ENCODE peak calls at places on chromosome 7, in ten cellular contexts. V is gastrocnemius medialis, N is fibroblast of lung, X is GM12878, W is ascending aorta, U is endothelial cell of umbilical vein, D is heart left ventricle, Z is psoas muscle, T is Panc1, P is transverse colon. S is an unnamed sample.

GRCh38 chr7:104415700-104416099 is 87.3 kb downstream of the LHFPL3 start:
- DNase-seq in D (no peak), P (no peak), U (no peak), V (no peak), Z (no peak), X (no peak), T (no peak), N (no peak), W (no peak), S (peak; percentile 19)

GRCh38 chr7:139044813-139045794 is 9.3 kb upstream of the ZC3HAV1L start:
- DNase-seq in U (no peak), Z (no peak), X (no peak), N (no peak), T (no peak), D (no peak), V (no peak), P (no peak), W (no peak), S (no peak)

GRCh38 chr7:46450425-46450824 is 529.4 kb upstream of the IGFBP3 start:
- DNase-seq in P (no peak), Z (no peak), N (no peak), X (no peak), T (no peak), U (no peak), D (no peak), V (no peak), W (no peak), S (no peak)

GRCh38 chr7:12553421-12553820 is 17.1 kb upstream of the SCIN start:
- DNase-seq in Z (no peak), N (no peak), D (no peak), T (no peak), U (no peak), V (no peak), P (no peak), W (no peak), X (no peak), S (no peak)

GRCh38 chr7:36055207-36055606 is 97.8 kb upstream of the EEPD1 start:
- DNase-seq in T (no peak), X (no peak), D (no peak), N (no peak), U (no peak), Z (no peak), W (no peak), P (no peak), V (no peak), S (no peak)

GRCh38 chr7:112908106-112908505 is 117.9 kb upstream of the TMEM168 start:
- DNase-seq in U (no peak), V (no peak), X (no peak), W (no peak), P (no peak), D (no peak), T (no peak), N (no peak), Z (no peak), S (no peak)

GRCh38 chr7:141198191-141198958 is 124.5 kb downstream of the TMEM178B start:
- DNase-seq in W (no peak), Z (no peak), T (no peak), U (no peak), P (no peak), V (no peak), D (no peak), X (no peak), N (no peak), S (no peak)

GRCh38 chr7:140049339-140050024 is 13.3 kb downstream of the PARP12 start:
- DNase-seq in P (peak; percentile 44), Z (no peak), D (no peak), X (no peak), N (no peak), V (no peak), T (no peak), W (no peak), U (peak; percentile 88), S (no peak)

GRCh38 chr7:47336178-47337020 is 245.5 kb downstream of the TNS3 start:
- DNase-seq in U (no peak), V (peak; percentile 79), N (peak; percentile 83), P (no peak), Z (peak; percentile 58), W (peak; percentile 88), T (no peak), X (no peak), D (peak; percentile 80), S (no peak)

GRCh38 chr7:97009753-97010732 is 4.7 kb downstream of the DLX6 start:
- DNase-seq in Z (no peak), W (no peak), X (no peak), P (no peak), U (no peak), N (no peak), V (no peak), D (no peak), T (no peak), S (no peak)

GRCh38 chr7:138259675-138260074 is 183.4 kb downstream of the AKR1D1 start:
- DNase-seq in T (no peak), V (no peak), X (no peak), Z (no peak), U (no peak), W (no peak), N (no peak), D (no peak), P (no peak), S (no peak)

GRCh38 chr7:152090739-152091138 is 65.3 kb downstream of the GALNT11 start:
- DNase-seq in V (no peak), D (no peak), U (no peak), T (no peak), X (no peak), W (no peak), Z (no peak), P (no peak), N (no peak), S (no peak)

GRCh38 chr7:19290936-19291335 is 145.7 kb upstream of the FERD3L start:
- DNase-seq in U (no peak), X (no peak), T (no peak), D (no peak), Z (no peak), W (no peak), P (no peak), V (no peak), N (no peak), S (no peak)

GRCh38 chr7:55157347-55158105 is 138.7 kb downstream of the EGFR start:
- DNase-seq in D (peak; percentile 36), W (no peak), V (no peak), N (peak; percentile 51), P (no peak), T (no peak), U (no peak), Z (no peak), X (no peak), S (no peak)

DNA sequence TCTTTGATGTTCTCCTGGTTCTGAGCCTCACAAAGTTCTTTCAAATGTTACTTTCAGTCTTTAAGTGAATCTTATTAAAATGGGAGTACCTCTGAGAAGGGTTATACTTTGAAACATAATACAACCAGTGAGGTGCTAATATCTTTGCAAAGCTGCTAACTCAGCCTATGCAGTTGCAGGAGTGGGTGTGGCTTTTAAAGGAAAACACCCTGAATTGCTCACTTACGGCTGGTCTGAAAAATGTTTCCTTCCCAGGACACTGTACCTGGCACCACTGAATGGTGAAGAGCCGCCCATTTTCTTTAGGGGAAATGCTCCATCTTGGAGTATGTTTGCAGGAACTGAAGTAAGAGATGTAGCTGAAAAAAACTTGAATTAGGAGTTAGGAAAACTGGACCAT is 130.9 kb downstream of the CHN2 start:
- DNase-seq in V (no peak), T (no peak), Z (no peak), P (no peak), W (no peak), D (no peak), U (no peak), N (no peak), X (no peak), S (no peak)
- H3K27me3 ChIP-seq in V (no peaks in the 10 kb centered on the region), T (peaks cover 36% of the 10 kb centered on the region), Z (no peaks in the 10 kb centered on the region), P (no peaks in the 10 kb centered on the region), W (no peaks in the 10 kb centered on the region), D (no peaks in the 10 kb centered on the region), U (peaks cover 2% of the 10 kb centered on the region), N (no peaks in the 10 kb centered on the region), X (no peaks in the 10 kb centered on the region), S (no peaks in the 10 kb centered on the region)

GRCh38 chr7:117122536-117122935 is 169.2 kb downstream of the ST7 start:
- DNase-seq in N (no peak), D (no peak), V (no peak), U (no peak), Z (no peak), P (no peak), X (no peak), T (no peak), W (no peak), S (no peak)

GRCh38 chr7:117117172-117117571 is 163.9 kb downstream of the ST7 start:
- DNase-seq in T (no peak), V (no peak), D (no peak), P (no peak), W (no peak), N (no peak), U (no peak), Z (no peak), X (no peak), S (no peak)

GRCh38 chr7:117116221-117116620 is 162.9 kb downstream of the ST7 start:
- DNase-seq in Z (no peak), N (no peak), T (no peak), X (no peak), W (no peak), P (no peak), D (no peak), U (no peak), V (no peak), S (no peak)

GRCh38 chr7:117119192-117119924 is 166.1 kb downstream of the ST7 start:
- DNase-seq in U (peak; percentile 84), X (peak; percentile 33), V (peak; percentile 43), D (peak; percentile 81), N (peak; percentile 82), W (peak; percentile 91), P (peak; percentile 81), Z (peak; percentile 77), T (peak; percentile 69), S (peak; percentile 72)

GRCh38 chr7:117118579-117119180 is 165.4 kb downstream of the ST7 start:
- DNase-seq in D (no peak), P (no peak), N (no peak), V (no peak), T (no peak), W (no peak), Z (no peak), X (no peak), U (peak; percentile 90), S (no peak)
- H3K36me3 ChIP-seq in D (no peaks in the 10 kb centered on the region), P (no peaks in the 10 kb centered on the region), N (no peaks in the 10 kb centered on the region), V (no peaks in the 10 kb centered on the region), T (no peaks in the 10 kb centered on the region), W (no peaks in the 10 kb centered on the region), Z (no peaks in the 10 kb centered on the region), X (peaks cover 5% of the 10 kb centered on the region), U (no peaks in the 10 kb centered on the region), S (no peaks in the 10 kb centered on the region)

GRCh38 chr7:130917669-130918128 is 183.7 kb upstream of the KLF14 start:
- DNase-seq in N (peak; percentile 69), Z (no peak), U (peak; percentile 76), W (no peak), D (no peak), V (no peak), X (no peak), P (no peak), T (no peak), S (no peak)
- H3K27ac ChIP-seq in N (peak overlapping the region; percentile 89), Z (peak overlapping the region; percentile 94), U (peak overlapping the region; percentile 67), W (peak overlapping the region; percentile 94), D (no peak overlapping the region), V (peak overlapping the region; percentile 97), X (peak overlapping the region; percentile 34), P (peak overlapping the region; percentile 94), T (peak overlapping the region; percentile 100), S (no peak overlapping the region)

DNA sequence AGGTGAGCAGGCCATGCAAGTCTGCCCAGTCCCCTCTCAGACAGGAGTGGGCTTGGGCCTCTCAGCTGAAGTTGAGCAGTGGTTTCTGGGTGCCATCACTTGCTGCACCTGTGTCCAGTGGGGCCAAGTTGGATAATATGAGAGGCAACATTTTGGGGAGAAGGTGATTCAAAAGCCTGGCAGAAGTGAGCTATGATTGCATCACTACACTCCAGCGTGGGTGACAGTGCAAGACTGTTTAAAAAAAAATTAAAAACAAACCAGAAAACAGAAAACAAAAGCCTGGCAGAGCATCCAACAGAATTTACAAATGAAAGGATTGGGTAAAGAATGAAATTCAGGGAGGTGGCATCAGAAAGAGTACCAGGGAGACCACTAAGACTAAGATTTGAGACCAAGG is 121.5 kb upstream of the LAMB4 start:
- DNase-seq in Z (no peak), V (no peak), P (no peak), N (no peak), W (no peak), U (no peak), X (no peak), T (no peak), D (no peak), S (no peak)
- H3K27me3 ChIP-seq in Z (no peaks in the 10 kb centered on the region), V (no peaks in the 10 kb centered on the region), P (no peaks in the 10 kb centered on the region), N (no peaks in the 10 kb centered on the region), W (no peaks in the 10 kb centered on the region), U (no peaks in the 10 kb centered on the region), X (no peaks in the 10 kb centered on the region), T (no peaks in the 10 kb centered on the region), D (no peaks in the 10 kb centered on the region), S (no peaks in the 10 kb centered on the region)

S was measured in WERI-Rb-1.